ENCODE peak calls at places on chromosomes 3 and 15, in ten cellular contexts. One of them, this sample, is unnamed.

GRCh38 chr3:184196536-184196935 is 10.5 kb downstream of the ABCF3 start:
- DNase-seq in stimulated activated CD8-positive, alpha-beta memory T cell treated with anti-CD3 and anti-CD28 coated beads, Interleukin-15, amount 100 ng/mL, for 4 hours: no peak
- DNase-seq in NCI-H774: peak
- DNase-seq in transverse colon: no peak
- DNase-seq in NCI-H1092 treated with DMSO at 0.1 percent for 48 hours: no peak
- DNase-seq in Caki2: no peak
- DNase-seq in AG20443: no peak
- DNase-seq in PC-3: no peak
- DNase-seq in left kidney: no peak
- DNase-seq in GOT3: no peak
- DNase-seq in this sample: no peak

GRCh38 chr3:60289356-60289935 is 961.8 kb downstream of the FHIT start:
- DNase-seq in stimulated activated CD8-positive, alpha-beta memory T cell treated with anti-CD3 and anti-CD28 coated beads, Interleukin-15, amount 100 ng/mL, for 4 hours: no peak
- DNase-seq in NCI-H774: no peak
- DNase-seq in transverse colon: no peak
- DNase-seq in NCI-H1092 treated with DMSO at 0.1 percent for 48 hours: no peak
- DNase-seq in Caki2: no peak
- DNase-seq in AG20443: peak
- DNase-seq in PC-3: no peak
- DNase-seq in left kidney: no peak
- DNase-seq in GOT3: no peak
- DNase-seq in this sample: no peak

GRCh38 chr3:182621435-182622240 is 171.7 kb upstream of the ATP11B start:
- DNase-seq in stimulated activated CD8-positive, alpha-beta memory T cell treated with anti-CD3 and anti-CD28 coated beads, Interleukin-15, amount 100 ng/mL, for 4 hours: no peak
- DNase-seq in NCI-H774: peak
- DNase-seq in transverse colon: no peak
- DNase-seq in NCI-H1092 treated with DMSO at 0.1 percent for 48 hours: peak
- DNase-seq in Caki2: no peak
- DNase-seq in AG20443: no peak
- DNase-seq in PC-3: peak
- DNase-seq in left kidney: no peak
- DNase-seq in GOT3: no peak
- DNase-seq in this sample: no peak

GRCh38 chr15:98169551-98169950 is 209.0 kb downstream of the ARRDC4 start:
- DNase-seq in stimulated activated CD8-positive, alpha-beta memory T cell treated with anti-CD3 and anti-CD28 coated beads, Interleukin-15, amount 100 ng/mL, for 4 hours: no peak
- DNase-seq in NCI-H774: no peak
- DNase-seq in transverse colon: no peak
- DNase-seq in NCI-H1092 treated with DMSO at 0.1 percent for 48 hours: no peak
- DNase-seq in Caki2: no peak
- DNase-seq in AG20443: no peak
- DNase-seq in PC-3: no peak
- DNase-seq in left kidney: no peak
- DNase-seq in GOT3: no peak
- DNase-seq in this sample: no peak

GRCh38 chr3:184240384-184241140 is 8.2 kb downstream of the ALG3 start:
- DNase-seq in stimulated activated CD8-positive, alpha-beta memory T cell treated with anti-CD3 and anti-CD28 coated beads, Interleukin-15, amount 100 ng/mL, for 4 hours: no peak
- DNase-seq in NCI-H774: no peak
- DNase-seq in transverse colon: no peak
- DNase-seq in NCI-H1092 treated with DMSO at 0.1 percent for 48 hours: no peak
- DNase-seq in Caki2: peak
- DNase-seq in AG20443: peak
- DNase-seq in PC-3: peak
- DNase-seq in left kidney: peak
- DNase-seq in GOT3: no peak
- DNase-seq in this sample: no peak

GRCh38 chr15:101183226-101183925 is 68.5 kb downstream of the CHSY1 start:
- DNase-seq in stimulated activated CD8-positive, alpha-beta memory T cell treated with anti-CD3 and anti-CD28 coated beads, Interleukin-15, amount 100 ng/mL, for 4 hours: no peak
- DNase-seq in NCI-H774: no peak
- DNase-seq in transverse colon: no peak
- DNase-seq in NCI-H1092 treated with DMSO at 0.1 percent for 48 hours: no peak
- DNase-seq in Caki2: no peak
- DNase-seq in AG20443: no peak
- DNase-seq in PC-3: no peak
- DNase-seq in left kidney: no peak
- DNase-seq in GOT3: no peak
- DNase-seq in this sample: no peak

GRCh38 chr3:147383617-147384016 is 22.7 kb downstream of the ZIC4 start:
- DNase-seq in stimulated activated CD8-positive, alpha-beta memory T cell treated with anti-CD3 and anti-CD28 coated beads, Interleukin-15, amount 100 ng/mL, for 4 hours: no peak
- DNase-seq in NCI-H774: no peak
- DNase-seq in transverse colon: no peak
- DNase-seq in NCI-H1092 treated with DMSO at 0.1 percent for 48 hours: no peak
- DNase-seq in Caki2: no peak
- DNase-seq in AG20443: peak
- DNase-seq in PC-3: peak
- DNase-seq in left kidney: no peak
- DNase-seq in GOT3: no peak
- DNase-seq in this sample: no peak

GRCh38 chr3:55376753-55377347 is 110.3 kb downstream of the WNT5A start:
- DNase-seq in stimulated activated CD8-positive, alpha-beta memory T cell treated with anti-CD3 and anti-CD28 coated beads, Interleukin-15, amount 100 ng/mL, for 4 hours: no peak
- DNase-seq in NCI-H774: no peak
- DNase-seq in transverse colon: no peak
- DNase-seq in NCI-H1092 treated with DMSO at 0.1 percent for 48 hours: no peak
- DNase-seq in Caki2: no peak
- DNase-seq in AG20443: no peak
- DNase-seq in PC-3: no peak
- DNase-seq in left kidney: no peak
- DNase-seq in GOT3: no peak
- DNase-seq in this sample: no peak

GRCh38 chr15:93288718-93289117 is 199.7 kb upstream of the RGMA start:
- DNase-seq in stimulated activated CD8-positive, alpha-beta memory T cell treated with anti-CD3 and anti-CD28 coated beads, Interleukin-15, amount 100 ng/mL, for 4 hours: no peak
- DNase-seq in NCI-H774: no peak
- DNase-seq in transverse colon: no peak
- DNase-seq in NCI-H1092 treated with DMSO at 0.1 percent for 48 hours: no peak
- DNase-seq in Caki2: no peak
- DNase-seq in AG20443: no peak
- DNase-seq in PC-3: no peak
- DNase-seq in left kidney: no peak
- DNase-seq in GOT3: no peak
- DNase-seq in this sample: no peak

GRCh38 chr3:182105875-182106274 is 394.1 kb downstream of the SOX2 start:
- DNase-seq in stimulated activated CD8-positive, alpha-beta memory T cell treated with anti-CD3 and anti-CD28 coated beads, Interleukin-15, amount 100 ng/mL, for 4 hours: no peak
- DNase-seq in NCI-H774: no peak
- DNase-seq in transverse colon: no peak
- DNase-seq in NCI-H1092 treated with DMSO at 0.1 percent for 48 hours: no peak
- DNase-seq in Caki2: no peak
- DNase-seq in AG20443: no peak
- DNase-seq in PC-3: peak
- DNase-seq in left kidney: no peak
- DNase-seq in GOT3: no peak
- DNase-seq in this sample: no peak